ENCODE peak calls at places on chromosomes 6 and 20, in ten cellular contexts. C, W, U, D, Q, S, I, Y, N and P are unnamed samples.

GRCh38 chr20:24960302-24960801 is 11.3 kb downstream of the CST7 start:
- DNase-seq in D (no peak), Y (no peak), S (no peak), C (no peak), U (no peak), N (no peak), Q (no peak), I (no peak), W (peak), P (no peak)

GRCh38 chr6:148599967-148600426 is 146.8 kb upstream of the UST start:
- DNase-seq in C (no peak), I (no peak), Q (no peak), S (no peak), D (no peak), U (no peak), N (no peak), Y (no peak), W (no peak), P (no peak)

GRCh38 chr20:58025233-58025632 is 203.2 kb downstream of the ANKRD60 start:
- DNase-seq in S (no peak), U (no peak), N (no peak), D (no peak), Q (no peak), C (peak), I (no peak), W (no peak), Y (no peak), P (no peak)

GRCh38 chr20:49583669-49584417 is 15.9 kb upstream of the PTGIS start:
- DNase-seq in D (peak), Y (no peak), W (peak), C (peak), S (no peak), Q (peak), I (peak), U (peak), N (no peak), P (no peak)

GRCh38 chr6:11144393-11144829 is 32.9 kb upstream of the ERVFRD-1 start:
- DNase-seq in U (peak), C (peak), N (peak), W (peak), Y (peak), Q (peak), S (peak), D (peak), I (peak), P (peak)

GRCh38 chr20:38060536-38060935 is 27.0 kb downstream of the RPRD1B start:
- DNase-seq in D (no peak), N (no peak), S (no peak), W (no peak), I (peak), C (no peak), Q (no peak), U (peak), Y (no peak), P (no peak)

GRCh38 chr20:14155361-14155760 is 160.0 kb downstream of the MACROD2 start:
- DNase-seq in Q (no peak), C (no peak), U (no peak), I (no peak), S (no peak), Y (no peak), W (no peak), D (no peak), N (no peak), P (no peak)

GRCh38 chr6:90401933-90402830 is 105.5 kb upstream of the BACH2 start:
- DNase-seq in I (no peak), Q (no peak), S (no peak), Y (no peak), D (no peak), W (no peak), C (no peak), U (no peak), N (no peak), P (no peak)

GRCh38 chr6:151236668-151237401 is 2.9 kb upstream of the AKAP12 start:
- DNase-seq in I (no peak), U (no peak), Q (no peak), C (no peak), D (no peak), Y (no peak), W (no peak), S (no peak), N (no peak), P (no peak)

GRCh38 chr6:14726816-14727493 is 518.9 kb upstream of the JARID2 start:
- DNase-seq in Y (no peak), Q (no peak), W (no peak), U (no peak), S (no peak), N (no peak), I (no peak), C (no peak), D (no peak), P (no peak)

GRCh38 chr6:5126214-5126613 is 41.1 kb downstream of the PPP1R3G start:
- DNase-seq in I (no peak), S (no peak), Y (no peak), U (peak), C (no peak), W (no peak), D (no peak), N (no peak), Q (peak), P (no peak)

GRCh38 chr6:132731086-132731485 is 17.2 kb upstream of the VNN1 start:
- DNase-seq in W (no peak), C (no peak), Y (no peak), U (no peak), I (no peak), S (no peak), D (no peak), Q (no peak), N (no peak), P (no peak)

GRCh38 chr20:21048841-21049273 is 57.3 kb downstream of the LINC00237 start:
- DNase-seq in S (no peak), W (no peak), N (peak), C (no peak), Q (no peak), U (peak), I (peak), D (no peak), Y (peak), P (no peak)

GRCh38 chr6:93684339-93684738 is 265.0 kb upstream of the EPHA7 start:
- DNase-seq in S (no peak), Y (no peak), D (no peak), Q (no peak), I (no peak), N (no peak), W (no peak), C (no peak), U (no peak), P (no peak)

GRCh38 chr6:132275253-132275970 is 125.9 kb downstream of the MOXD1 start:
- DNase-seq in U (no peak), Y (no peak), C (no peak), W (no peak), N (no peak), Q (no peak), I (no peak), S (no peak), D (no peak), P (no peak)

GRCh38 chr6:119077643-119078448 is 618 bp downstream of the FAM184A start:
- DNase-seq in Y (peak), N (peak), S (no peak), C (peak), I (peak), W (peak), Q (no peak), U (peak), D (peak), P (no peak)

GRCh38 chr6:20126789-20127653 is 85.2 kb downstream of the MBOAT1 start:
- DNase-seq in U (peak), I (peak), N (peak), C (peak), Y (peak), D (peak), Q (peak), W (peak), S (no peak), P (peak)

GRCh38 chr6:1607557-1608221 is 2.0 kb upstream of the FOXC1 start:
- DNase-seq in N (no peak), Y (no peak), U (no peak), W (peak), I (no peak), Q (no peak), C (no peak), S (no peak), D (no peak), P (no peak)

GRCh38 chr20:50574108-50574507 is 63.9 kb downstream of the PTPN1 start:
- DNase-seq in I (no peak), Y (no peak), D (no peak), S (no peak), Q (no peak), C (no peak), N (no peak), U (no peak), W (peak), P (no peak)

GRCh38 chr6:111259089-111259831 is 172.0 kb downstream of the SLC16A10 start:
- DNase-seq in S (peak), U (peak), W (peak), Y (peak), I (peak), D (peak), N (peak), Q (peak), C (peak), P (peak)

GRCh38 chr20:56606174-56606945 is 22.7 kb upstream of the TFAP2C start:
- DNase-seq in I (no peak), N (no peak), Q (no peak), U (no peak), D (no peak), Y (no peak), C (no peak), S (no peak), W (no peak), P (no peak)

GRCh38 chr20:32445539-32446273 is 87.6 kb downstream of the ASXL1 start:
- DNase-seq in C (no peak), Q (no peak), S (no peak), I (no peak), U (no peak), D (no peak), Y (no peak), W (peak), N (no peak), P (no peak)

GRCh38 chr6:114377881-114378280 is 35.1 kb upstream of the HS3ST5 start:
- DNase-seq in U (no peak), D (no peak), W (no peak), C (no peak), Q (no peak), S (no peak), N (no peak), I (no peak), Y (no peak), P (no peak)

GRCh38 chr20:3247638-3248037 is 8.6 kb upstream of the SLC4A11 start:
- DNase-seq in S (no peak), Q (no peak), I (no peak), W (no peak), D (no peak), C (no peak), Y (no peak), U (peak), N (no peak), P (no peak)

GRCh38 chr6:144624246-144624645 is 339.1 kb downstream of the UTRN start:
- DNase-seq in W (no peak), Q (no peak), D (no peak), I (no peak), Y (no peak), S (no peak), U (no peak), C (no peak), N (no peak), P (no peak)

GRCh38 chr20:19460386-19460785 is 247.9 kb downstream of the SLC24A3 start:
- DNase-seq in U (peak), Q (no peak), S (no peak), W (no peak), Y (no peak), C (no peak), N (no peak), D (peak), I (peak), P (no peak)

GRCh38 chr20:23445596-23446217 is 6.2 kb downstream of the CSTL1 start:
- DNase-seq in S (no peak), W (no peak), N (no peak), U (peak), C (no peak), D (peak), Y (no peak), I (peak), Q (peak), P (no peak)

GRCh38 chr20:61560361-61560853 is 308.3 kb downstream of the CDH4 start:
- DNase-seq in Q (peak), I (peak), C (no peak), W (no peak), U (peak), S (no peak), Y (no peak), N (no peak), D (peak), P (no peak)

GRCh38 chr6:111710911-111711310 is 105.2 kb upstream of the TRAF3IP2 start:
- DNase-seq in N (no peak), Q (no peak), C (no peak), Y (no peak), U (no peak), D (no peak), S (no peak), W (no peak), I (no peak), P (no peak)

GRCh38 chr6:12720310-12720709 is 3.7 kb downstream of the PHACTR1 start:
- DNase-seq in C (no peak), U (no peak), Q (no peak), I (no peak), Y (no peak), W (no peak), N (no peak), D (no peak), S (no peak), P (no peak)

GRCh38 chr6:152296648-152297376 is 340.4 kb downstream of the SYNE1 start:
- DNase-seq in Y (no peak), N (no peak), S (no peak), I (no peak), W (no peak), C (no peak), D (no peak), U (no peak), Q (no peak), P (no peak)

GRCh38 chr6:170553686-170554085 is 483 bp upstream of the TBP start:
- DNase-seq in U (peak), Y (peak), C (no peak), N (no peak), Q (peak), W (no peak), D (peak), I (peak), S (no peak), P (no peak)

DNA sequence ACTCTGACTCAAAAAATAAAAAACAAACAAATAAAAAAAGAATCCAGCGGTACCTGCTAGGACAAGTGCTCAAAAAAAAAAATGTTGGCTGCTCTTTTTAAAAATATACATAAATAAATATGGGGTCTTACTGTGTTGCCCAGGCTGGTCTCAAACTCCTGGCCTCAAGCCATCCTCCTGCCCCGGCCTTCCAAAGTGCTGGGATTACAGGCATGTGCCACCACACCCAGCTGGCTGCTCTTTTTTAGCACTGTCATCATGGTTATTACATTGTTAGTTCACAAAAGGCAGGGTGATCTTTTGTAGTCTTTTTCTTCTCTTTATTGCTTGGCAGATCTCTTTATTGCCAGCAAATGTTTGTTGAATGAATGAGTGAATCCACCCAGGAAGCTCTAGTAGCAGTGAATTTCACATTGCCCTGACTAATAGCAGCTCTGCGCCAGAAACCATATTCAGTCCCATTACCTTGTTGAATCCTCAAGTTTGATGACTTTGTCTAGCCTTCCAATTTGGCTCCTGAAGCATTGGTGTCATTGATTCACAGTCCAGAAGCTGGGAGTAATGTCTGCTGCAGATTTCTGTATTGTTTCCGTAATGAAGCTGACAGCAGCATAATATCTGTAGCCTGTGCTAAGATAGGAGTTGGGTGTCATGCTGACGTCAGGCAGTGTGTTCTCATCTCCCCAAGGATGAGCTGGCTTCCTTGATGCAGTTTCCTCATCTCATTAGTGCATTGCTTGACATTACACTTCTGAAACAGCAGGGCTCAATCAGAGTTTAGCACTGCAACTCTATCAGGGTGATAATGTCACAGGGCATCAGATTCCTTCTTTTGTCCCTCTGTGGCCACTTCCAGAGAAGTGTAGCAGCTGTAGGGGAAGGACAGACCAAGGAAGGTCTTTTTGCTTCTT is 84.9 kb upstream of the TGM3 start:
- DNase-seq in S (no peak), N (no peak), D (peak), C (peak), U (peak), I (peak), Y (no peak), W (no peak), Q (peak), P (no peak)
- TF ChIP-seq CTCF in S (no peak), N (no peak), D (peak), C (no peak), U (no peak), I (peak), Y (no peak), W (no peak), Q (peak), P (no peak)

DNA sequence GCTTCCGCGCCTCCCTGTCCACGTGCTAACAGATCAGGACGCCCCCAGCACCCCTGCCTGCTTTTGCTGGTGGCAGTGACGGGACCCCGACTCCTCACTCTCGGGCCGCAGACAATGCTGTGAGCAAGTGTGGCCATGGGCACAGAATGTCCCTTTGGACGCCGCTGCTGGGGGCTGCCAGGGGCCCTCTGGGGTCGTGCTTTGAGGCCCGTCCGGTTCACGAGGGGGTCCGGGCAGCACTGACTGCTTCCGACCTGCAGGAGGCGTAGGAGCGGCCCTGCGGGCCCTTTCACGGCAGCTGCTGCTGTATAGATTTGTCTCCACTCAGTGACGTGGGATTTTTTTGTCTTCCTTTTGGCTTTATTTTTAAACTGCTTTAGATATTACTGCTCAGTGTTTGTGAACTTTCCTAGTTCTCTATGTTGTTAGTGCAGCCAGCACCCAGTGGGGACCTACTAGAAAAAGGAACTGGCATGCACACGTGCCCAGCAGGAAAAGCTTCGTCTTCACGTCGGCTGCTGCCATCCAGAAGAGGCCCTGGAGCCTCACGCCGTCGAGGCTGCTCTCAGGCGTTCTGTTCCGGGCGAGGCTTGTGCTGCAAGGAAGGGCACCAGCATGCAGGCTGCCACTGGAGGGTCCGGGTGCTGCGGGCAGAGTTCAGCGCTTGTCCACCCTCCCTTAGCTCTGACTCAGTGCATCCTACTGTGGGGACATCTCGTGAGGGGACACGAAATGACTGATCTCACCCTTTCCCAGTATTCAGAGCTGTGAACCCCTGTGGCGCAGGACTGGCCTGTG is 21.7 kb downstream of the UCKL1 start:
- DNase-seq in Y (no peak), S (no peak), U (no peak), D (no peak), Q (no peak), C (no peak), I (no peak), W (no peak), N (peak), P (no peak)
- TF ChIP-seq CTCF in Y (peak), S (no peak), U (peak), D (peak), Q (peak), C (peak), I (peak), W (no peak), N (peak), P (no peak)

GRCh38 chr6:23081701-23082100 is 512.3 kb downstream of the HDGFL1 start:
- DNase-seq in I (peak), D (no peak), C (no peak), Q (no peak), U (no peak), N (no peak), W (no peak), Y (no peak), S (no peak), P (no peak)
- TF ChIP-seq CTCF in I (peak), D (no peak), C (no peak), Q (no peak), U (no peak), N (peak), W (no peak), Y (no peak), S (no peak), P (no peak)

GRCh38 chr6:31652925-31653724 is 664 bp upstream of the BAG6 start:
- DNase-seq in S (peak), N (no peak), D (no peak), C (peak), Y (peak), W (peak), Q (peak), U (no peak), I (no peak), P (peak)
- TF ChIP-seq CTCF in S (no peak), N (no peak), D (no peak), C (no peak), Y (no peak), W (no peak), Q (no peak), U (peak), I (no peak), P (no peak)

GRCh38 chr6:79431469-79431868 is 105.8 kb downstream of the LCA5 start:
- DNase-seq in S (no peak), Q (no peak), N (no peak), Y (no peak), I (no peak), W (no peak), D (no peak), C (no peak), U (no peak), P (no peak)
- TF ChIP-seq CTCF in S (no peak), Q (peak), N (peak), Y (no peak), I (peak), W (no peak), D (peak), C (no peak), U (no peak), P (no peak)

GRCh38 chr20:17655286-17655651 is 26.8 kb downstream of the RRBP1 start:
- DNase-seq in N (no peak), C (no peak), D (no peak), S (no peak), Q (no peak), Y (no peak), U (peak), I (no peak), W (peak), P (no peak)
- TF ChIP-seq CTCF in N (peak), C (no peak), D (no peak), S (no peak), Q (peak), Y (peak), U (no peak), I (no peak), W (no peak), P (no peak)

DNA sequence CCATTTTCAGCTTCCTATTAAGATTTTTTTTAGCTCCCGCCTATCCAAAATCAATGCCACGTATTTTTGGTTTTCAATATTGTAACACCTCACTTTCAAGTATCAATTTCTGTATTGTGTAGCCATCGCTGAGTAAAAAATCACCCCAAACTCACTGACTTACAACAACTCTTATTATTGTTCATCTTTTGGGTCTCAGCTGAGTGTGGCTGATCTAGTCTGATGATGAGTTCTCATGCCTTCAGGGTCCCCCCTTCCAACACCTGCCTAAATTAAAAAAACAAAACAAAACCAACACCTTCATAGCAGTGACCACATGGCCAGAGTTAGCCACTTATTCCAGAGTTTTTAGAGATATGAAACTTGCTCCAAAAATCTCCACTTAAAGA is 9.5 kb upstream of the BTN1A1 start:
- DNase-seq in U (no peak), Q (no peak), D (no peak), Y (no peak), W (no peak), N (no peak), C (no peak), S (no peak), I (no peak), P (no peak)
- TF ChIP-seq CTCF in U (no peak), Q (no peak), D (no peak), Y (no peak), W (no peak), N (no peak), C (no peak), S (no peak), I (no peak), P (no peak)

DNA sequence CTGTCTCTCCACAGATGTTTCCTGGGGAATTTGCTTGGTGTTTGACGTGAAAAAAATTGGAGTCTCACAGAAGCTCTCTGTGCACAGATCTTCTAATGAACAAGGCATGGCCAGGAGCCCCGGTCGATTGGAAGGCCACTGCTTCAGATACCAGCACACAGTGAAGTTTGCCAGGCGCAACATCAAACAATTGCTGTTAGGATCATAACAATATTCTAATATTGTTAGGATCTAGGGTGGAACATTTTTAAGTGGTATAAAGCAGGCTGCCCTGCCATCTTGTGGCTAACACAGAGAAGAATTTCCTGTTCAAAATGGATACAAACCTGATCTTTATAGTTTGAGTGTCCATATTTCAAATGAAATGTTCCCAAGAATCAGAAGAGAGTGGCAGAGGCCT is 64.1 kb downstream of the C6orf118 start:
- DNase-seq in D (no peak), U (peak), Y (no peak), N (no peak), S (no peak), I (peak), W (no peak), C (no peak), Q (no peak), P (no peak)
- TF ChIP-seq CTCF in D (peak), U (peak), Y (no peak), N (peak), S (no peak), I (peak), W (no peak), C (peak), Q (no peak), P (no peak)